ENCODE peak calls at places on chromosomes 2 and 18, in six cellular contexts. R is H7; L is CD4-positive, alpha-beta T cell; B is posterior cingulate gyrus; O is RPMI7951; Q is left ventricle myocardium superior. Y is an unnamed sample.

GRCh38 chr2:174003635-174004310 is 38.6 kb upstream of the SP3 start:
- DNase-seq in L (no peak), B (no peak), Q (peak), R (no peak), O (no peak), Y (peak)

GRCh38 chr2:100242891-100243670 is 79.2 kb downstream of the LONRF2 start:
- DNase-seq in L (peak), R (peak), O (peak), B (peak), Q (peak), Y (peak)

GRCh38 chr18:63879684-63880083 is 7.8 kb upstream of the SERPINB2 start:
- DNase-seq in L (no peak), O (peak), Q (no peak), B (no peak), R (no peak), Y (no peak)

GRCh38 chr2:157228946-157229345 is 28.6 kb upstream of the GALNT5 start:
- DNase-seq in Q (no peak), R (no peak), B (no peak), L (no peak), O (no peak), Y (no peak)

GRCh38 chr18:32373995-32374394 is 96.7 kb downstream of the GAREM1 start:
- DNase-seq in Q (no peak), B (no peak), O (no peak), L (no peak), R (no peak), Y (no peak)

GRCh38 chr2:113098061-113098460 is 29.3 kb upstream of the IL1RN start:
- DNase-seq in B (no peak), Q (no peak), O (no peak), L (no peak), R (no peak), Y (no peak)

GRCh38 chr2:20635698-20636584 is 15.0 kb downstream of the HS1BP3 start:
- DNase-seq in R (peak), B (peak), L (no peak), Q (peak), O (peak), Y (peak)

GRCh38 chr2:20668871-20669475 is 2.0 kb downstream of the GDF7 start:
- DNase-seq in B (peak), R (peak), L (no peak), Q (no peak), O (no peak), Y (no peak)

GRCh38 chr18:37429768-37430167 is 135.8 kb downstream of the CELF4 start:
- DNase-seq in Q (no peak), B (no peak), R (no peak), O (no peak), L (no peak), Y (no peak)

GRCh38 chr2:3575534-3576324 is 669 bp downstream of the RPS7 start:
- DNase-seq in L (no peak), Q (no peak), B (peak), O (no peak), R (peak), Y (no peak)

GRCh38 chr2:16139663-16140610 is 199.6 kb downstream of the MYCN start:
- DNase-seq in Q (no peak), O (no peak), R (no peak), L (no peak), B (no peak), Y (no peak)

GRCh38 chr18:79944126-79944731 is 7.2 kb downstream of the SLC66A2 start:
- DNase-seq in B (peak), Q (no peak), R (no peak), O (no peak), L (no peak), Y (peak)

GRCh38 chr2:144830543-144830942 is 310.6 kb upstream of the ZEB2 start:
- DNase-seq in B (no peak), R (no peak), Q (no peak), O (no peak), L (no peak), Y (no peak)

GRCh38 chr2:164625378-164625971 is 4.2 kb upstream of the GRB14 start:
- DNase-seq in B (no peak), R (no peak), Q (no peak), L (no peak), O (no peak), Y (no peak)

GRCh38 chr2:60331106-60331809 is 222.2 kb downstream of the BCL11A start:
- DNase-seq in B (no peak), R (no peak), L (no peak), O (no peak), Q (no peak), Y (no peak)

Y was measured in mucosa of descending colon.